ENCODE peak calls at places on chromosomes 1 and 21, in seven cellular contexts. One of them, this sample, is unnamed.

GRCh38 chr1:115692224-115692623 is 50.5 kb downstream of the VANGL1 start:
- DNase-seq in ovary: no peak
- DNase-seq in omental fat pad: no peak
- DNase-seq in thoracic aorta: no peak
- DNase-seq in endothelial cell: no peak
- DNase-seq in OCI-LY7: no peak
- DNase-seq in AG10803: no peak
- DNase-seq in this sample: no peak

GRCh38 chr1:165143437-165144065 is 213.0 kb downstream of the LMX1A start:
- DNase-seq in ovary: no peak
- DNase-seq in omental fat pad: no peak
- DNase-seq in thoracic aorta: no peak
- DNase-seq in endothelial cell: peak; percentile 12
- DNase-seq in OCI-LY7: peak; percentile 22
- DNase-seq in AG10803: no peak
- DNase-seq in this sample: no peak

GRCh38 chr1:55448261-55448660 is 233.1 kb upstream of the USP24 start:
- DNase-seq in ovary: no peak
- DNase-seq in omental fat pad: no peak
- DNase-seq in thoracic aorta: no peak
- DNase-seq in endothelial cell: no peak
- DNase-seq in OCI-LY7: no peak
- DNase-seq in AG10803: peak; percentile 27
- DNase-seq in this sample: no peak

GRCh38 chr1:26305667-26306289 is 658 bp downstream of the UBXN11 start:
- DNase-seq in ovary: no peak
- DNase-seq in omental fat pad: no peak
- DNase-seq in thoracic aorta: no peak
- DNase-seq in endothelial cell: no peak
- DNase-seq in OCI-LY7: no peak
- DNase-seq in AG10803: no peak
- DNase-seq in this sample: no peak

GRCh38 chr1:30048905-30049304 is 674.5 kb downstream of the MATN1 start:
- DNase-seq in ovary: no peak
- DNase-seq in omental fat pad: no peak
- DNase-seq in thoracic aorta: no peak
- DNase-seq in endothelial cell: no peak
- DNase-seq in OCI-LY7: no peak
- DNase-seq in AG10803: no peak
- DNase-seq in this sample: no peak

GRCh38 chr1:975896-976683 is 5.8 kb downstream of the PERM1 start:
- DNase-seq in ovary: peak; percentile 24
- DNase-seq in omental fat pad: no peak
- DNase-seq in thoracic aorta: no peak
- DNase-seq in endothelial cell: peak; percentile 44
- DNase-seq in OCI-LY7: peak; percentile 58
- DNase-seq in AG10803: peak; percentile 67
- DNase-seq in this sample: peak; percentile 75

GRCh38 chr1:3783651-3784474 is 11.3 kb downstream of the SMIM1 start:
- DNase-seq in ovary: no peak
- DNase-seq in omental fat pad: no peak
- DNase-seq in thoracic aorta: no peak
- DNase-seq in endothelial cell: no peak
- DNase-seq in OCI-LY7: no peak
- DNase-seq in AG10803: no peak
- DNase-seq in this sample: no peak

GRCh38 chr1:51304360-51304759 is 26.0 kb downstream of the TTC39A start:
- DNase-seq in ovary: no peak
- DNase-seq in omental fat pad: no peak
- DNase-seq in thoracic aorta: no peak
- DNase-seq in endothelial cell: no peak
- DNase-seq in OCI-LY7: no peak
- DNase-seq in AG10803: no peak
- DNase-seq in this sample: no peak

GRCh38 chr1:159930216-159930615 is 4.9 kb upstream of the TAGLN2 start:
- DNase-seq in ovary: no peak
- DNase-seq in omental fat pad: no peak
- DNase-seq in thoracic aorta: no peak
- DNase-seq in endothelial cell: no peak
- DNase-seq in OCI-LY7: no peak
- DNase-seq in AG10803: no peak
- DNase-seq in this sample: no peak

GRCh38 chr1:109793486-109794318 is 30.0 kb upstream of the EPS8L3 start:
- DNase-seq in ovary: no peak
- DNase-seq in omental fat pad: peak; percentile 67
- DNase-seq in thoracic aorta: no peak
- DNase-seq in endothelial cell: no peak
- DNase-seq in OCI-LY7: no peak
- DNase-seq in AG10803: peak; percentile 92
- DNase-seq in this sample: peak; percentile 86

GRCh38 chr21:21184771-21185528 is 186.7 kb downstream of the NCAM2 start:
- DNase-seq in ovary: no peak
- DNase-seq in omental fat pad: no peak
- DNase-seq in thoracic aorta: no peak
- DNase-seq in endothelial cell: no peak
- DNase-seq in OCI-LY7: no peak
- DNase-seq in AG10803: no peak
- DNase-seq in this sample: no peak

GRCh38 chr1:111565079-111565478 is 54.5 kb upstream of the RAP1A start:
- DNase-seq in ovary: no peak
- DNase-seq in omental fat pad: no peak
- DNase-seq in thoracic aorta: no peak
- DNase-seq in endothelial cell: no peak
- DNase-seq in OCI-LY7: no peak
- DNase-seq in AG10803: peak; percentile 86
- DNase-seq in this sample: no peak

GRCh38 chr1:52423771-52424170 is 19.4 kb downstream of the PRPF38A start:
- DNase-seq in ovary: no peak
- DNase-seq in omental fat pad: no peak
- DNase-seq in thoracic aorta: no peak
- DNase-seq in endothelial cell: no peak
- DNase-seq in OCI-LY7: no peak
- DNase-seq in AG10803: no peak
- DNase-seq in this sample: no peak

GRCh38 chr1:202018476-202019234 is 8.3 kb downstream of the ELF3 start:
- DNase-seq in ovary: no peak
- DNase-seq in omental fat pad: no peak
- DNase-seq in thoracic aorta: no peak
- DNase-seq in endothelial cell: no peak
- DNase-seq in OCI-LY7: no peak
- DNase-seq in AG10803: no peak
- DNase-seq in this sample: no peak

GRCh38 chr1:186244825-186245224 is 130.2 kb downstream of the TPR start:
- DNase-seq in ovary: no peak
- DNase-seq in omental fat pad: no peak
- DNase-seq in thoracic aorta: no peak
- DNase-seq in endothelial cell: peak; percentile 11
- DNase-seq in OCI-LY7: peak; percentile 29
- DNase-seq in AG10803: no peak
- DNase-seq in this sample: no peak

GRCh38 chr1:164757627-164758026 is 198.6 kb downstream of the PBX1 start:
- DNase-seq in ovary: no peak
- DNase-seq in omental fat pad: no peak
- DNase-seq in thoracic aorta: no peak
- DNase-seq in endothelial cell: no peak
- DNase-seq in OCI-LY7: no peak
- DNase-seq in AG10803: no peak
- DNase-seq in this sample: no peak

GRCh38 chr1:16009030-16009460 is 5.0 kb downstream of the SRARP start:
- DNase-seq in ovary: peak; percentile 91
- DNase-seq in omental fat pad: peak; percentile 93
- DNase-seq in thoracic aorta: peak; percentile 46
- DNase-seq in endothelial cell: peak; percentile 85
- DNase-seq in OCI-LY7: peak; percentile 68
- DNase-seq in AG10803: peak; percentile 58
- DNase-seq in this sample: no peak

GRCh38 chr1:46180082-46180616 is 3.9 kb upstream of the P3R3URF start:
- DNase-seq in ovary: no peak
- DNase-seq in omental fat pad: no peak
- DNase-seq in thoracic aorta: no peak
- DNase-seq in endothelial cell: peak; percentile 35
- DNase-seq in OCI-LY7: peak; percentile 46
- DNase-seq in AG10803: no peak
- DNase-seq in this sample: no peak

GRCh38 chr1:220791287-220791686 is 4.6 kb downstream of the MTARC1 start:
- DNase-seq in ovary: no peak
- DNase-seq in omental fat pad: no peak
- DNase-seq in thoracic aorta: no peak
- DNase-seq in endothelial cell: no peak
- DNase-seq in OCI-LY7: no peak
- DNase-seq in AG10803: no peak
- DNase-seq in this sample: no peak

GRCh38 chr21:45596704-45597318 is 46.7 kb upstream of the PCBP3 start:
- DNase-seq in ovary: peak; percentile 81
- DNase-seq in omental fat pad: peak; percentile 68
- DNase-seq in thoracic aorta: no peak
- DNase-seq in endothelial cell: peak; percentile 81
- DNase-seq in OCI-LY7: peak; percentile 73
- DNase-seq in AG10803: peak; percentile 29
- DNase-seq in this sample: peak; percentile 84

GRCh38 chr1:175192111-175192629 is 406 bp downstream of the KIAA0040 start:
- DNase-seq in ovary: peak; percentile 71
- DNase-seq in omental fat pad: peak; percentile 42
- DNase-seq in thoracic aorta: no peak
- DNase-seq in endothelial cell: no peak
- DNase-seq in OCI-LY7: peak; percentile 60
- DNase-seq in AG10803: no peak
- DNase-seq in this sample: no peak

GRCh38 chr1:85577421-85578320 is 2.9 kb upstream of the CCN1 start:
- DNase-seq in ovary: peak; percentile 37
- DNase-seq in omental fat pad: no peak
- DNase-seq in thoracic aorta: no peak
- DNase-seq in endothelial cell: peak; percentile 45
- DNase-seq in OCI-LY7: no peak
- DNase-seq in AG10803: no peak
- DNase-seq in this sample: no peak

GRCh38 chr1:202106340-202107284 is 16.1 kb upstream of the GPR37L1 start:
- DNase-seq in ovary: no peak
- DNase-seq in omental fat pad: no peak
- DNase-seq in thoracic aorta: no peak
- DNase-seq in endothelial cell: no peak
- DNase-seq in OCI-LY7: no peak
- DNase-seq in AG10803: no peak
- DNase-seq in this sample: peak; percentile 13

GRCh38 chr1:15251807-15252546 is 5.0 kb downstream of the FHAD1 start:
- DNase-seq in ovary: no peak
- DNase-seq in omental fat pad: no peak
- DNase-seq in thoracic aorta: no peak
- DNase-seq in endothelial cell: no peak
- DNase-seq in OCI-LY7: no peak
- DNase-seq in AG10803: no peak
- DNase-seq in this sample: no peak

GRCh38 chr1:12047120-12047876 is 15.8 kb upstream of the TNFRSF8 start:
- DNase-seq in ovary: no peak
- DNase-seq in omental fat pad: no peak
- DNase-seq in thoracic aorta: no peak
- DNase-seq in endothelial cell: no peak
- DNase-seq in OCI-LY7: no peak
- DNase-seq in AG10803: peak; percentile 31
- DNase-seq in this sample: no peak

GRCh38 chr1:182141040-182141439 is 79.5 kb upstream of the ZNF648 start:
- DNase-seq in ovary: no peak
- DNase-seq in omental fat pad: no peak
- DNase-seq in thoracic aorta: no peak
- DNase-seq in endothelial cell: no peak
- DNase-seq in OCI-LY7: no peak
- DNase-seq in AG10803: no peak
- DNase-seq in this sample: no peak

GRCh38 chr1:5455056-5455455 is 537.2 kb downstream of the NPHP4 start:
- DNase-seq in ovary: no peak
- DNase-seq in omental fat pad: no peak
- DNase-seq in thoracic aorta: no peak
- DNase-seq in endothelial cell: no peak
- DNase-seq in OCI-LY7: no peak
- DNase-seq in AG10803: no peak
- DNase-seq in this sample: no peak

GRCh38 chr21:36321325-36322082 is 1.5 kb downstream of the MORC3 start:
- DNase-seq in ovary: no peak
- DNase-seq in omental fat pad: no peak
- DNase-seq in thoracic aorta: no peak
- DNase-seq in endothelial cell: peak; percentile 43
- DNase-seq in OCI-LY7: peak; percentile 38
- DNase-seq in AG10803: peak; percentile 17
- DNase-seq in this sample: no peak

GRCh38 chr1:150979723-150980056 is 2.4 kb upstream of the ANXA9 start:
- DNase-seq in ovary: no peak
- DNase-seq in omental fat pad: no peak
- DNase-seq in thoracic aorta: no peak
- DNase-seq in endothelial cell: no peak
- DNase-seq in OCI-LY7: no peak
- DNase-seq in AG10803: no peak
- DNase-seq in this sample: no peak
- TF ChIP-seq CTCF in ovary: no peak
- TF ChIP-seq CTCF in omental fat pad: no peak
- TF ChIP-seq CTCF in thoracic aorta: no peak
- TF ChIP-seq CTCF in endothelial cell: no peak
- TF ChIP-seq CTCF in OCI-LY7: no peak
- TF ChIP-seq CTCF in AG10803: no peak
- TF ChIP-seq CTCF in this sample: no peak

GRCh38 chr1:180507826-180508724 is 5.7 kb upstream of the ACBD6 start:
- DNase-seq in ovary: no peak
- DNase-seq in omental fat pad: no peak
- DNase-seq in thoracic aorta: no peak
- DNase-seq in endothelial cell: no peak
- DNase-seq in OCI-LY7: no peak
- DNase-seq in AG10803: peak; percentile 44
- DNase-seq in this sample: no peak
- TF ChIP-seq CTCF in ovary: no peak
- TF ChIP-seq CTCF in omental fat pad: no peak
- TF ChIP-seq CTCF in thoracic aorta: no peak
- TF ChIP-seq CTCF in endothelial cell: no peak
- TF ChIP-seq CTCF in OCI-LY7: peak; percentile 45
- TF ChIP-seq CTCF in AG10803: no peak
- TF ChIP-seq CTCF in this sample: no peak

DNA sequence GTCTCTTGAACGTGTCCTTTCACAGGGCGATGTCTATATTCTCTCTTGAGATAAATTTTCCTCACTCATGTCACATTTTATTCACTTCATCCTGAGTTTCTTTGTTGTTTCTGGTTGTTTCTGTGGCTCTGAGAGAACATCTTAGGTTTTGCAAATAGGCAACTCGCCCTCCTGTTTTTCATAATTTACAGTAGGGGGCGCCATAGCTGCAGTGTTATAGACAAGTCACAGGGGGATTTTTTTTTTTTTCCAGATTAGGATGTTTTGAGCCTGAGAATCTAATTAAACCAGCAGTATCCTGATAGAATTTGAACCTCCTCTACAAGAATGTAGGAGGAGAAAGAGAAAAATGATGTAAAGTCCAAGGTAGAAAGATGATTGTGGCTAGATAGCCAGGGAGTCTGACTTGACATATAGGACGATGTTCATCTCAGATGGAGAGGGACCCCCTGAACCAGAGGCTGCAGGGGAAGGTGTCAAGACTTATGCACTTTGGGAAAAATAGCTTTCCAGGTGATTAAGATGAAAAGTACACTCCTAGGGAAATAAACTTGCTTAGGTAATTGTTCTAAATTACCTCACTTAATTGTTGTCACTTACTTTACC is 76.3 kb downstream of the ZP4 start:
- DNase-seq in ovary: no peak
- DNase-seq in omental fat pad: no peak
- DNase-seq in thoracic aorta: no peak
- DNase-seq in endothelial cell: no peak
- DNase-seq in OCI-LY7: peak; percentile 25
- DNase-seq in AG10803: no peak
- DNase-seq in this sample: no peak
- TF ChIP-seq CTCF in ovary: no peak
- TF ChIP-seq CTCF in omental fat pad: no peak
- TF ChIP-seq CTCF in thoracic aorta: peak; percentile 30
- TF ChIP-seq CTCF in endothelial cell: peak; percentile 77
- TF ChIP-seq CTCF in OCI-LY7: peak; percentile 88
- TF ChIP-seq CTCF in AG10803: peak; percentile 9
- TF ChIP-seq CTCF in this sample: peak; percentile 47

GRCh38 chr1:17646444-17647287 is 107.2 kb downstream of the ARHGEF10L start:
- DNase-seq in ovary: no peak
- DNase-seq in omental fat pad: no peak
- DNase-seq in thoracic aorta: no peak
- DNase-seq in endothelial cell: no peak
- DNase-seq in OCI-LY7: no peak
- DNase-seq in AG10803: no peak
- DNase-seq in this sample: no peak
- TF ChIP-seq CTCF in ovary: no peak
- TF ChIP-seq CTCF in omental fat pad: no peak
- TF ChIP-seq CTCF in thoracic aorta: no peak
- TF ChIP-seq CTCF in endothelial cell: no peak
- TF ChIP-seq CTCF in OCI-LY7: peak; percentile 14
- TF ChIP-seq CTCF in AG10803: no peak
- TF ChIP-seq CTCF in this sample: no peak

This sample was measured in D721Med.